ENCODE peak calls at places on chromosomes 5 and 9, in four cellular contexts. One of them, this sample, is unnamed.

GRCh38 chr9:121634800-121635261 is 16.6 kb upstream of the DAB2IP start:
- DNase-seq in tibial artery: no peak
- DNase-seq in SK-N-SH: peak
- DNase-seq in fibroblast of pulmonary artery: peak
- DNase-seq in this sample: no peak

GRCh38 chr9:124011460-124012301 is at the start of gene LHX2:
- DNase-seq in tibial artery: no peak
- DNase-seq in SK-N-SH: peak
- DNase-seq in fibroblast of pulmonary artery: peak
- DNase-seq in this sample: no peak

GRCh38 chr5:173513521-173513991 is 102.9 kb downstream of the BOD1 start:
- DNase-seq in tibial artery: no peak
- DNase-seq in SK-N-SH: no peak
- DNase-seq in fibroblast of pulmonary artery: no peak
- DNase-seq in this sample: no peak

GRCh38 chr5:68658810-68659372 is 434.9 kb upstream of the SLC30A5 start:
- DNase-seq in tibial artery: no peak
- DNase-seq in SK-N-SH: no peak
- DNase-seq in fibroblast of pulmonary artery: no peak
- DNase-seq in this sample: no peak

GRCh38 chr5:31626156-31626555 is 12.8 kb upstream of the PDZD2 start:
- DNase-seq in tibial artery: no peak
- DNase-seq in SK-N-SH: peak
- DNase-seq in fibroblast of pulmonary artery: no peak
- DNase-seq in this sample: no peak

GRCh38 chr9:134591573-134591981 is 50.0 kb upstream of the COL5A1 start:
- DNase-seq in tibial artery: no peak
- DNase-seq in SK-N-SH: peak
- DNase-seq in fibroblast of pulmonary artery: no peak
- DNase-seq in this sample: no peak

GRCh38 chr5:179919487-179920060 is 11.9 kb upstream of the TBC1D9B start:
- DNase-seq in tibial artery: no peak
- DNase-seq in SK-N-SH: no peak
- DNase-seq in fibroblast of pulmonary artery: no peak
- DNase-seq in this sample: no peak

GRCh38 chr9:32956606-32957005 is 44.8 kb downstream of the APTX start:
- DNase-seq in tibial artery: no peak
- DNase-seq in SK-N-SH: no peak
- DNase-seq in fibroblast of pulmonary artery: no peak
- DNase-seq in this sample: no peak

GRCh38 chr5:169424279-169424955 is 123.5 kb upstream of the SLIT3 start:
- DNase-seq in tibial artery: no peak
- DNase-seq in SK-N-SH: no peak
- DNase-seq in fibroblast of pulmonary artery: no peak
- DNase-seq in this sample: no peak
- TF ChIP-seq CTCF in tibial artery: no peak
- TF ChIP-seq CTCF in SK-N-SH: no peak
- TF ChIP-seq CTCF in fibroblast of pulmonary artery: no peak
- TF ChIP-seq CTCF in this sample: no peak

GRCh38 chr9:81113408-81114124 is 575.8 kb downstream of the TLE1 start:
- DNase-seq in tibial artery: no peak
- DNase-seq in SK-N-SH: no peak
- DNase-seq in fibroblast of pulmonary artery: no peak
- DNase-seq in this sample: no peak

GRCh38 chr9:81118416-81118815 is 570.9 kb downstream of the TLE1 start:
- DNase-seq in tibial artery: no peak
- DNase-seq in SK-N-SH: no peak
- DNase-seq in fibroblast of pulmonary artery: no peak
- DNase-seq in this sample: no peak

GRCh38 chr9:81112638-81113037 is 576.7 kb downstream of the TLE1 start:
- DNase-seq in tibial artery: no peak
- DNase-seq in SK-N-SH: no peak
- DNase-seq in fibroblast of pulmonary artery: no peak
- DNase-seq in this sample: no peak

GRCh38 chr9:81116340-81117207 is 572.8 kb downstream of the TLE1 start:
- DNase-seq in tibial artery: no peak
- DNase-seq in SK-N-SH: no peak
- DNase-seq in fibroblast of pulmonary artery: no peak
- DNase-seq in this sample: no peak
- TF ChIP-seq CTCF in tibial artery: no peak
- TF ChIP-seq CTCF in SK-N-SH: no peak
- TF ChIP-seq CTCF in fibroblast of pulmonary artery: no peak
- TF ChIP-seq CTCF in this sample: no peak

GRCh38 chr5:10645671-10646070 is 81.8 kb downstream of the ANKRD33B start:
- DNase-seq in tibial artery: no peak
- DNase-seq in SK-N-SH: no peak
- DNase-seq in fibroblast of pulmonary artery: no peak
- DNase-seq in this sample: no peak
- TF ChIP-seq CTCF in tibial artery: no peak
- TF ChIP-seq CTCF in SK-N-SH: no peak
- TF ChIP-seq CTCF in fibroblast of pulmonary artery: no peak
- TF ChIP-seq CTCF in this sample: no peak

GRCh38 chr5:166377756-166378155 is 1913.7 kb upstream of the WWC1 start:
- DNase-seq in tibial artery: no peak
- DNase-seq in SK-N-SH: no peak
- DNase-seq in fibroblast of pulmonary artery: no peak
- DNase-seq in this sample: no peak

GRCh38 chr5:166379515-166379914 is 1911.9 kb upstream of the WWC1 start:
- DNase-seq in tibial artery: no peak
- DNase-seq in SK-N-SH: no peak
- DNase-seq in fibroblast of pulmonary artery: no peak
- DNase-seq in this sample: no peak

GRCh38 chr5:166382031-166382430 is 1909.4 kb upstream of the WWC1 start:
- DNase-seq in tibial artery: no peak
- DNase-seq in SK-N-SH: no peak
- DNase-seq in fibroblast of pulmonary artery: no peak
- DNase-seq in this sample: no peak
- TF ChIP-seq CTCF in tibial artery: no peak
- TF ChIP-seq CTCF in SK-N-SH: no peak
- TF ChIP-seq CTCF in fibroblast of pulmonary artery: no peak
- TF ChIP-seq CTCF in this sample: no peak

GRCh38 chr5:176172246-176172645 is 66.0 kb upstream of the SIMC1 start:
- DNase-seq in tibial artery: no peak
- DNase-seq in SK-N-SH: no peak
- DNase-seq in fibroblast of pulmonary artery: no peak
- DNase-seq in this sample: no peak
- TF ChIP-seq CTCF in tibial artery: no peak
- TF ChIP-seq CTCF in SK-N-SH: no peak
- TF ChIP-seq CTCF in fibroblast of pulmonary artery: no peak
- TF ChIP-seq CTCF in this sample: no peak

DNA sequence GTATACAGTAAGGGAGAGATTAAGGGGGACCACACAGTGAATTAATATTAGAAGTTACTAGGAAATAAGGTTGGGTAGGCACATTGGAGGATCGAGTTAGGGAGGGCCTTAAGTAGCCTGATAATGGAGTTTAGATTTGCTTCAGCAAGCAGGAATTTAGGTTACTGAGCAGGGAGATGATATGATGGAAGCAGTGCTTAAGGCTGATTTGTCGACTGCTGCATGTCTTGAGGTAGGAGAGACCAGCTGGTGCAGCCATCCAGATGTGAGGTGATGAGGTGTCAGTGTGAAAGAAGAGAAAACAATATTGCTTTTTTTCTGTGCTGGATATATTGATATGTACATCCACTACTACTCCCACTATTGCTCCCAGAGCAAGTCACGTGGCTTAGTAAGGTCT is 55.2 kb upstream of the ACTBL2 start:
- DNase-seq in tibial artery: no peak
- DNase-seq in SK-N-SH: no peak
- DNase-seq in fibroblast of pulmonary artery: no peak
- DNase-seq in this sample: no peak
- TF ChIP-seq CTCF in tibial artery: no peak
- TF ChIP-seq CTCF in SK-N-SH: no peak
- TF ChIP-seq CTCF in fibroblast of pulmonary artery: no peak
- TF ChIP-seq CTCF in this sample: no peak

DNA sequence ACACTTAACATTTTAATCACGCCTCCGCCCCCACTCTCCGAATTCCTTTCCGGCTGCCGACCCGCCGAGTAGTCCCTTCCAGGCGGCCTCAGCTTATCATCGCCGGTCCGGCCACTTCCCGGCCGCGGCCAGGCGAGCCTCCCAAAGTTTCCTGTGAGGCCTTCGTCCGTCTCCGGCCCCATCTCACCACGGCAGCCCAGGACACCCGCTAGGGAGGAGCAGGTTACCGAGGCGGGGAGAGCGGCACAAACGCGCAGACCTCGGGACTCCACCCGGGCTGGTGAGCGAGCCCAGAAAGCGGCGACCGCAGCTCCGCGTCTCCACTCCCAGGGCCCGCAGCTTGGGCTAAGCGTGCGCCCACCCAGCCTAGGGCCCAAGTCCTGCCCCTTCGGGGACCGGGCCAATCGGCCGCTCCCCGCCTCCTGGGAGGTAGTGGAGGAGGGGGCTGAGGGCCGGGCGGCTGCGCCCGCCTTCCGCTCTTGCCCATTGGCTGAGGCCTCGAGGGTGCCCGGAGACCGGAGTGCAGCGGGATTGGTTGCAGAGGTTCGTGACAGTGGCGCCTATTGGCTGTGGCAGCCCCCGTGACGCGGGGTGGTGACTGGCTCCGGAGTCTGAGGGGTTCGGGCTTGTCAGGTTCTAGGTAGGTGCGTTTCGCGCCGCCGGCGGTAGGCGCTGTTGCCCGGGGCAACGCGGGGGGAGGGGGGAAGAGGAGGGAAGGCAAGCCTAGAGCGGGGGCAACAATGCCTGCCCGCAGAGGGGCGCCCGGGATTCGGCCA is 845 bp downstream of the FER start:
- DNase-seq in tibial artery: peak
- DNase-seq in SK-N-SH: peak
- DNase-seq in fibroblast of pulmonary artery: peak
- DNase-seq in this sample: peak
- TF ChIP-seq CTCF in tibial artery: no peak
- TF ChIP-seq CTCF in SK-N-SH: peak
- TF ChIP-seq CTCF in fibroblast of pulmonary artery: no peak
- TF ChIP-seq CTCF in this sample: no peak

DNA sequence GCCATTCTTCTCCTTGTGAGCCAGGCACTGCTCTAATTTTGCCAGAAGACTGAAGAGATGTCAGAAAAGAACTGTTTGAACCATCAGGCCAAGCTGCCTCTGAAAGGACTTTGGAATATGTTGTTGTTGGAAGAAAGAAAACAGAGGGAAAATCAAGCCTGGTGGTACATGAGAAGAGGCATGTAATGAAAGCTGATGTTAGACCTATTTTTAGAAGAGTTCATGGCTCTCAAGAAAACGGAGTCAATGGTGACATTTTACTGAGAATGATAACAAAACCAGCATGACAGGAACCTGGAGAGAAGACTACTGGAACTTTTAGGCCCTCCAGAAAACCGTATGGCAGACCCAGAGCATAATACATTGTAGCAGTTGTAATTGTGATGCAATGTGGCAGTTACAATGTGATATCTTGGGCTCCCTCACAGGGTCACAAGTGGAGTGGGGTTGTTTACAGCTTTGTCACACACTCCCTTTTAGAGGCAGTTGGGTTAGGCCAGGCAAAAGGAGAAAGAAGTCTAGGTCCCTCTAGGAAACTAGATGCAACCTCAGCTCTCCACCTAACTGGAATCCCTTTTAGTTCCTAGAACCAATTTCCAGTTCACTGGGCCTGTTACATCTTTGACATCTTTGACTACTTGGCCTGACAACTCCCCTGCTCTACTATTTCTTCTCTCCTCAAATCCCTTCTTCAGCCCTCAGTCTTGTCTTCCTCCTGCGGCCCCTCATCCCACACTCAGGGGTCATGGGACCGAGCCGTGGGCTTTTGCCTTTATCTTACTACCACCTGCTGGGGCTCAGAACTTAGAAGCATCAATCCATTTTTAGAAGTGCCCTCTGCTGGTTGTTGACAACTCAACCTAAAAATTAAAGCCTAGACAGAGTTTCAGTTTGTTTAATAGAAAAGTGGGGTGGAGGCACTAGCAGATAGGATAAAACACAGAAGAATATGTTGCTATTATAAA is 61.2 kb upstream of the JAK2 start:
- DNase-seq in tibial artery: no peak
- DNase-seq in SK-N-SH: peak
- DNase-seq in fibroblast of pulmonary artery: peak
- DNase-seq in this sample: no peak
- TF ChIP-seq CTCF in tibial artery: no peak
- TF ChIP-seq CTCF in SK-N-SH: peak
- TF ChIP-seq CTCF in fibroblast of pulmonary artery: peak
- TF ChIP-seq CTCF in this sample: no peak

DNA sequence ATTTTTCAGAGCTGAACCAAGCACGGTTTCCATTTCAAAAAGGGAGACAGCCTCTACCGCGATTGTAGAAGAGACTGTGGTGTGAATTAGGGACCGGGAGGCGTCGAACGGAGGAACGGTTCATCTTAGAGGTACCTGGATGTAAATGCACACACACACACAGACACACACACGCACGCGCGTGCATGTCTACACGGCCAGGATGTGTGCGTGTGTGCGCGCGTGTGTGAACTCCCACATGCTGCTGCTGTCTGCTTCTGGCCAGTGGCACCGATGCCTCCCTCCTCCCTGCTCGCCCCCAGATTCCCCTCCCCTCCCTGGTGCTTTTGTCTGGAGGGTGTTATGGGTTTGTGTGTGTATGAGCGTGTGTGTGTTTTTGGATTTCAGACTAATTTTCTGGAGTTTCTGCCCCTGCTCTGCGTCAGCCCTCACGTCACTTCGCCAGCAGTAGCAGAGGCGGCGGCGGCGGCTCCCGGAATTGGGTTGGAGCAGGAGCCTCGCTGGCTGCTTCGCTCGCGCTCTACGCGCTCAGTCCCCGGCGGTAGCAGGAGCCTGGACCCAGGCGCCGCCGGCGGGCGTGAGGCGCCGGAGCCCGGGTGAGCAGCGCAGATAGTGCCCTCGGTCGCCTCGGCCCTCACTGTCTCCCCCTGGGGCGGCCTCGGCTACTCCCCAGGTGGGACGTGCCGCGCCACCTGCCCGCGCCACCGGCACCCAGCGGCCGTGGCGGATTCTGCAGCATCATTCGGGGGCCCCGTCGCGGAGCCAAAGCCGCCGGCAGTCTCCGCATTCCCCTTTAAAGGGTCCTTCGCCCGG is at the start of gene NTRK2:
- DNase-seq in tibial artery: peak
- DNase-seq in SK-N-SH: peak
- DNase-seq in fibroblast of pulmonary artery: peak
- DNase-seq in this sample: peak
- TF ChIP-seq CTCF in tibial artery: peak
- TF ChIP-seq CTCF in SK-N-SH: no peak
- TF ChIP-seq CTCF in fibroblast of pulmonary artery: no peak
- TF ChIP-seq CTCF in this sample: peak

This sample was measured in ascending aorta.